ENCODE peak calls at places on chromosomes 5 and 9, in five cellular contexts. One of them, this sample, is unnamed.

GRCh38 chr9:23779220-23779619 is 46.8 kb downstream of the ELAVL2 start:
- DNase-seq in 8988T: no peak
- DNase-seq in omental fat pad: no peak
- DNase-seq in retinal pigment epithelial cell: no peak
- DNase-seq in T-helper 9 cell: no peak
- DNase-seq in this sample: peak

GRCh38 chr5:141941307-141941706 is 16.7 kb downstream of the PCDH12 start:
- DNase-seq in 8988T: no peak
- DNase-seq in omental fat pad: no peak
- DNase-seq in retinal pigment epithelial cell: no peak
- DNase-seq in T-helper 9 cell: no peak
- DNase-seq in this sample: no peak

GRCh38 chr5:175290379-175290778 is 153.6 kb downstream of the DRD1 start:
- DNase-seq in 8988T: no peak
- DNase-seq in omental fat pad: no peak
- DNase-seq in retinal pigment epithelial cell: no peak
- DNase-seq in T-helper 9 cell: no peak
- DNase-seq in this sample: no peak

GRCh38 chr9:20409321-20410092 is 212.8 kb downstream of the MLLT3 start:
- DNase-seq in 8988T: no peak
- DNase-seq in omental fat pad: no peak
- DNase-seq in retinal pigment epithelial cell: no peak
- DNase-seq in T-helper 9 cell: no peak
- DNase-seq in this sample: peak

GRCh38 chr9:19229725-19230355 is 653 bp upstream of the DENND4C start:
- DNase-seq in 8988T: peak
- DNase-seq in omental fat pad: peak
- DNase-seq in retinal pigment epithelial cell: peak
- DNase-seq in T-helper 9 cell: no peak
- DNase-seq in this sample: peak

GRCh38 chr9:6502399-6502798 is 89.4 kb downstream of the UHRF2 start:
- DNase-seq in 8988T: no peak
- DNase-seq in omental fat pad: no peak
- DNase-seq in retinal pigment epithelial cell: no peak
- DNase-seq in T-helper 9 cell: no peak
- DNase-seq in this sample: no peak

GRCh38 chr9:105656131-105656921 is 5.9 kb upstream of the TAL2 start:
- DNase-seq in 8988T: no peak
- DNase-seq in omental fat pad: no peak
- DNase-seq in retinal pigment epithelial cell: no peak
- DNase-seq in T-helper 9 cell: no peak
- DNase-seq in this sample: no peak

GRCh38 chr9:78021692-78022091 is 9.9 kb downstream of the GNAQ start:
- DNase-seq in 8988T: no peak
- DNase-seq in omental fat pad: no peak
- DNase-seq in retinal pigment epithelial cell: no peak
- DNase-seq in T-helper 9 cell: no peak
- DNase-seq in this sample: no peak

GRCh38 chr9:127386249-127386648 is 10.7 kb upstream of the SLC2A8 start:
- DNase-seq in 8988T: no peak
- DNase-seq in omental fat pad: no peak
- DNase-seq in retinal pigment epithelial cell: no peak
- DNase-seq in T-helper 9 cell: no peak
- DNase-seq in this sample: no peak

GRCh38 chr5:161311965-161312364 is 234.6 kb downstream of the GABRB2 start:
- DNase-seq in 8988T: no peak
- DNase-seq in omental fat pad: no peak
- DNase-seq in retinal pigment epithelial cell: no peak
- DNase-seq in T-helper 9 cell: no peak
- DNase-seq in this sample: no peak

GRCh38 chr5:6599739-6600138 is 33.1 kb downstream of the NSUN2 start:
- DNase-seq in 8988T: no peak
- DNase-seq in omental fat pad: no peak
- DNase-seq in retinal pigment epithelial cell: no peak
- DNase-seq in T-helper 9 cell: no peak
- DNase-seq in this sample: no peak

GRCh38 chr5:24621809-24622208 is 23.0 kb downstream of the CDH10 start:
- DNase-seq in 8988T: no peak
- DNase-seq in omental fat pad: no peak
- DNase-seq in retinal pigment epithelial cell: no peak
- DNase-seq in T-helper 9 cell: no peak
- DNase-seq in this sample: no peak

GRCh38 chr5:167245871-167246270 is 1045.6 kb upstream of the WWC1 start:
- DNase-seq in 8988T: no peak
- DNase-seq in omental fat pad: no peak
- DNase-seq in retinal pigment epithelial cell: no peak
- DNase-seq in T-helper 9 cell: no peak
- DNase-seq in this sample: peak

GRCh38 chr5:139849942-139850341 is 54.3 kb downstream of the PSD2 start:
- DNase-seq in 8988T: no peak
- DNase-seq in omental fat pad: no peak
- DNase-seq in retinal pigment epithelial cell: no peak
- DNase-seq in T-helper 9 cell: no peak
- DNase-seq in this sample: no peak

GRCh38 chr5:168603776-168604175 is 24.6 kb upstream of the PANK3 start:
- DNase-seq in 8988T: no peak
- DNase-seq in omental fat pad: no peak
- DNase-seq in retinal pigment epithelial cell: no peak
- DNase-seq in T-helper 9 cell: no peak
- DNase-seq in this sample: no peak

GRCh38 chr5:150119421-150120061 is 33.2 kb upstream of the CSF1R start:
- DNase-seq in 8988T: peak
- DNase-seq in omental fat pad: no peak
- DNase-seq in retinal pigment epithelial cell: no peak
- DNase-seq in T-helper 9 cell: no peak
- DNase-seq in this sample: peak

GRCh38 chr5:126921471-126922091 is 108.8 kb downstream of the MARCHF3 start:
- DNase-seq in 8988T: no peak
- DNase-seq in omental fat pad: no peak
- DNase-seq in retinal pigment epithelial cell: no peak
- DNase-seq in T-helper 9 cell: no peak
- DNase-seq in this sample: no peak

GRCh38 chr5:71744009-71744792 is 25.1 kb downstream of the CARTPT start:
- DNase-seq in 8988T: no peak
- DNase-seq in omental fat pad: no peak
- DNase-seq in retinal pigment epithelial cell: no peak
- DNase-seq in T-helper 9 cell: no peak
- DNase-seq in this sample: no peak

GRCh38 chr9:98900244-98900643 is 43.5 kb upstream of the COL15A1 start:
- DNase-seq in 8988T: no peak
- DNase-seq in omental fat pad: no peak
- DNase-seq in retinal pigment epithelial cell: no peak
- DNase-seq in T-helper 9 cell: no peak
- DNase-seq in this sample: no peak

GRCh38 chr5:172598251-172599203 is 42.5 kb upstream of the NEURL1B start:
- DNase-seq in 8988T: no peak
- DNase-seq in omental fat pad: no peak
- DNase-seq in retinal pigment epithelial cell: no peak
- DNase-seq in T-helper 9 cell: no peak
- DNase-seq in this sample: no peak

GRCh38 chr5:66454186-66455078 is 141.8 kb upstream of the MAST4 start:
- DNase-seq in 8988T: no peak
- DNase-seq in omental fat pad: no peak
- DNase-seq in retinal pigment epithelial cell: no peak
- DNase-seq in T-helper 9 cell: no peak
- DNase-seq in this sample: no peak

GRCh38 chr5:32254987-32255900 is 57.5 kb downstream of the MTMR12 start:
- DNase-seq in 8988T: no peak
- DNase-seq in omental fat pad: no peak
- DNase-seq in retinal pigment epithelial cell: peak
- DNase-seq in T-helper 9 cell: no peak
- DNase-seq in this sample: no peak

GRCh38 chr5:180641566-180641900 is 7.9 kb downstream of the FLT4 start:
- DNase-seq in 8988T: peak
- DNase-seq in omental fat pad: no peak
- DNase-seq in retinal pigment epithelial cell: no peak
- DNase-seq in T-helper 9 cell: no peak
- DNase-seq in this sample: no peak

GRCh38 chr5:106521701-106522100 is 1149.0 kb downstream of the EFNA5 start:
- DNase-seq in 8988T: no peak
- DNase-seq in omental fat pad: no peak
- DNase-seq in retinal pigment epithelial cell: no peak
- DNase-seq in T-helper 9 cell: no peak
- DNase-seq in this sample: no peak

GRCh38 chr5:132867046-132867451 is 607 bp downstream of the UQCRQ start:
- DNase-seq in 8988T: no peak
- DNase-seq in omental fat pad: no peak
- DNase-seq in retinal pigment epithelial cell: no peak
- DNase-seq in T-helper 9 cell: no peak
- DNase-seq in this sample: no peak

GRCh38 chr5:148205865-148206264 is 3.0 kb downstream of the SPINK6 start:
- DNase-seq in 8988T: no peak
- DNase-seq in omental fat pad: no peak
- DNase-seq in retinal pigment epithelial cell: no peak
- DNase-seq in T-helper 9 cell: no peak
- DNase-seq in this sample: no peak

GRCh38 chr5:83744851-83745250 is 24.2 kb upstream of the HAPLN1 start:
- DNase-seq in 8988T: no peak
- DNase-seq in omental fat pad: no peak
- DNase-seq in retinal pigment epithelial cell: no peak
- DNase-seq in T-helper 9 cell: no peak
- DNase-seq in this sample: no peak

GRCh38 chr5:143154495-143155375 is 248.8 kb downstream of the NR3C1 start:
- DNase-seq in 8988T: no peak
- DNase-seq in omental fat pad: no peak
- DNase-seq in retinal pigment epithelial cell: no peak
- DNase-seq in T-helper 9 cell: no peak
- DNase-seq in this sample: no peak

GRCh38 chr5:176818391-176819098 is 8.2 kb downstream of the UNC5A start:
- DNase-seq in 8988T: no peak
- DNase-seq in omental fat pad: no peak
- DNase-seq in retinal pigment epithelial cell: no peak
- DNase-seq in T-helper 9 cell: no peak
- DNase-seq in this sample: no peak

GRCh38 chr9:16143947-16144890 is 591.4 kb downstream of the CCDC171 start:
- DNase-seq in 8988T: no peak
- DNase-seq in omental fat pad: no peak
- DNase-seq in retinal pigment epithelial cell: peak
- DNase-seq in T-helper 9 cell: no peak
- DNase-seq in this sample: peak

GRCh38 chr9:78781681-78782080 is 484.8 kb downstream of the PSAT1 start:
- DNase-seq in 8988T: no peak
- DNase-seq in omental fat pad: no peak
- DNase-seq in retinal pigment epithelial cell: no peak
- DNase-seq in T-helper 9 cell: no peak
- DNase-seq in this sample: no peak

GRCh38 chr5:156208271-156208670 is 118.7 kb upstream of the SGCD start:
- DNase-seq in 8988T: no peak
- DNase-seq in omental fat pad: no peak
- DNase-seq in retinal pigment epithelial cell: no peak
- DNase-seq in T-helper 9 cell: no peak
- DNase-seq in this sample: no peak

GRCh38 chr9:132584616-132585560 is 2.5 kb downstream of the BARHL1 start:
- DNase-seq in 8988T: peak
- DNase-seq in omental fat pad: no peak
- DNase-seq in retinal pigment epithelial cell: no peak
- DNase-seq in T-helper 9 cell: no peak
- DNase-seq in this sample: no peak

GRCh38 chr9:33942471-33943083 is 106.1 kb downstream of the UBAP2 start:
- DNase-seq in 8988T: no peak
- DNase-seq in omental fat pad: no peak
- DNase-seq in retinal pigment epithelial cell: no peak
- DNase-seq in T-helper 9 cell: no peak
- DNase-seq in this sample: no peak

GRCh38 chr5:67047180-67047579 is 149.4 kb downstream of the CD180 start:
- DNase-seq in 8988T: no peak
- DNase-seq in omental fat pad: no peak
- DNase-seq in retinal pigment epithelial cell: no peak
- DNase-seq in T-helper 9 cell: no peak
- DNase-seq in this sample: peak

GRCh38 chr9:3768286-3768685 is 242.5 kb upstream of the RFX3 start:
- DNase-seq in 8988T: no peak
- DNase-seq in omental fat pad: no peak
- DNase-seq in retinal pigment epithelial cell: no peak
- DNase-seq in T-helper 9 cell: no peak
- DNase-seq in this sample: no peak